ENCODE peak calls at places on chromosome 2, in five cellular contexts. I is PC-9, L is right atrium auricular region, R is fibroblast of villous mesenchyme, B is lower leg skin. C is an unnamed sample.

GRCh38 chr2:222707689-222708273 is 36.3 kb downstream of the MOGAT1 start:
- DNase-seq in I (no peak), B (no peak), R (peak), L (no peak), C (no peak)

GRCh38 chr2:56170536-56170935 is 13.3 kb upstream of the CCDC85A start:
- DNase-seq in R (peak), B (no peak), I (no peak), L (no peak), C (no peak)

GRCh38 chr2:73244580-73244979 is 10.5 kb downstream of the CCT7 start:
- DNase-seq in R (no peak), L (no peak), B (peak), I (no peak), C (no peak)

GRCh38 chr2:64173156-64174135 is 29.2 kb upstream of the PELI1 start:
- DNase-seq in R (no peak), I (no peak), L (no peak), B (no peak), C (no peak)

GRCh38 chr2:23745726-23746105 is 181.2 kb downstream of the ATAD2B start:
- DNase-seq in L (peak), B (no peak), I (no peak), R (peak), C (no peak)

GRCh38 chr2:111162718-111163331 is 42.1 kb downstream of the BCL2L11 start:
- DNase-seq in L (no peak), B (no peak), I (no peak), R (peak), C (no peak)

GRCh38 chr2:45765007-45765767 is 113.7 kb downstream of the PRKCE start:
- DNase-seq in I (no peak), L (no peak), R (peak), B (peak), C (no peak)

GRCh38 chr2:157839822-157840221 is 36.3 kb downstream of the ACVR1 start:
- DNase-seq in L (no peak), R (no peak), B (no peak), I (no peak), C (no peak)

GRCh38 chr2:11320698-11321492 is 23.5 kb downstream of the ROCK2 start:
- DNase-seq in B (no peak), L (no peak), I (no peak), R (no peak), C (no peak)

DNA sequence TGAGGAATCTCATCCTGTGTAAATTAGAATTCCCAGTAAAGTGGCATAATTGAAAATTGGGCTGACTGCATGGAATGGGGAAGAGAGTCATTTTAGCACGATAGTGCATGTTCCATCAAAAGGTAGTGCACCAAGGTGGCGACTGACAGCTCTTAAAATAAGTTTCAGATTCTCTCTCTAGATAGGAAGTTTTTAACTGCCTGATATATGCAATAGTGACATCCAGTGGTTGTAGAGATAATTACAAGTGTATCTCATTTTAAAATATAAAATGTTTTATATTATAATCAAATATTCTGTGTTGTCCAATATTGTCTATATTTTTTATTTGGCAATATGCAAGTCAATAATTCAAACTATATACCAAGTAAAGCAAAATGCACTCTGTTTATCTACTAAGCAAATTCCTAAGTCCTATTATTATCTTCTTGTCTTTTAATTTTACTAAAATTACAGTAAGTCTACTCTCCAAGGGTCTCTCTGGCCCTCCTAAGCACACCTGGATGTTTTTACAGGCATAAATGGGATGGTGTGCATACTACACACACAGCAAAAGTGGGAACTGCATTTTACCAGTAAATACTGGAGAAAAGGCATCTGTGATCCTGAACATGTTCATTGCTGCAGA is 397.7 kb upstream of the HNRNPA3 start:
- DNase-seq in L (no peak), B (no peak), I (no peak), R (peak), C (no peak)
- TF ChIP-seq CTCF in L (peak), B (no peak), I (peak), R (peak), C (peak)

GRCh38 chr2:219496781-219497494 is 1.8 kb upstream of the GMPPA start:
- DNase-seq in L (no peak), B (peak), I (no peak), R (no peak), C (no peak)

GRCh38 chr2:219494952-219495530 is 3.6 kb upstream of the GMPPA start:
- DNase-seq in I (no peak), B (no peak), R (no peak), L (no peak), C (no peak)

GRCh38 chr2:219497495-219498279 is 1.0 kb upstream of the GMPPA start:
- DNase-seq in R (peak), L (peak), B (peak), I (peak), C (peak)

GRCh38 chr2:219495531-219496122 is 3.1 kb upstream of the GMPPA start:
- DNase-seq in R (peak), B (no peak), L (peak), I (peak), C (no peak)

GRCh38 chr2:219496247-219496646 is 2.4 kb upstream of the GMPPA start:
- DNase-seq in B (no peak), I (no peak), L (no peak), R (no peak), C (no peak)
- H3K4me3 ChIP-seq in B (no peak), I (no peak), L (no peak), R (no peak), C (no peak)

GRCh38 chr2:130338793-130339345 is 3.8 kb upstream of the IMP4 start:
- DNase-seq in L (no peak), B (no peak), R (no peak), I (no peak), C (no peak)

GRCh38 chr2:130336150-130336876 is 6.4 kb upstream of the IMP4 start:
- DNase-seq in L (no peak), B (no peak), I (no peak), R (no peak), C (peak)

GRCh38 chr2:130337735-130338325 is 4.9 kb upstream of the IMP4 start:
- DNase-seq in B (no peak), R (peak), L (no peak), I (no peak), C (no peak)

GRCh38 chr2:130335226-130335625 is 7.5 kb upstream of the IMP4 start:
- DNase-seq in I (no peak), L (no peak), R (no peak), B (no peak), C (no peak)

GRCh38 chr2:130336877-130337734 is 5.6 kb upstream of the IMP4 start:
- DNase-seq in L (peak), B (peak), I (peak), R (peak), C (no peak)
- TF ChIP-seq CTCF in L (no peak), B (no peak), I (no peak), R (no peak), C (no peak)

GRCh38 chr2:237626813-237627451 is 455 bp upstream of the LRRFIP1 start:
- DNase-seq in L (no peak), I (no peak), R (no peak), B (no peak), C (no peak)
- H3K4me3 ChIP-seq in L (peak), I (no peak), R (peak), B (no peak), C (peak)